ENCODE peak calls at places on chromosomes 16 and 17, in seven cellular contexts. One of them, this sample, is unnamed.

GRCh38 chr17:2701996-2702741 is 9.4 kb downstream of the CLUH start:
- DNase-seq in AG10803: no peak
- DNase-seq in stimulated activated CD4-positive, alpha-beta T cell treated with anti-CD3 and anti-CD28 coated beads, TNF-alpha, amount 100 ng/mL, for 24 hours: no peak
- DNase-seq in esophagus muscularis mucosa: no peak
- DNase-seq in NCI-H1105: no peak
- DNase-seq in CD8-positive, alpha-beta memory T cell: no peak
- DNase-seq in stimulated activated naive CD4-positive, alpha-beta T cell treated with Interleukin-2 at 50 U/mL for 16 hours: no peak
- DNase-seq in this sample: no peak

GRCh38 chr17:38329808-38330730 is 13.7 kb downstream of the GPR179 start:
- DNase-seq in NCI-H1105: no peak
- DNase-seq in stimulated activated naive CD4-positive, alpha-beta T cell treated with Interleukin-2 at 50 U/mL for 16 hours: no peak
- DNase-seq in AG10803: no peak
- DNase-seq in CD8-positive, alpha-beta memory T cell: no peak
- DNase-seq in esophagus muscularis mucosa: no peak
- DNase-seq in stimulated activated CD4-positive, alpha-beta T cell treated with anti-CD3 and anti-CD28 coated beads, TNF-alpha, amount 100 ng/mL, for 24 hours: no peak
- DNase-seq in this sample: no peak

GRCh38 chr17:56697190-56697589 is 103.7 kb downstream of the NOG start:
- DNase-seq in NCI-H1105: no peak
- DNase-seq in AG10803: peak; percentile 46
- DNase-seq in stimulated activated CD4-positive, alpha-beta T cell treated with anti-CD3 and anti-CD28 coated beads, TNF-alpha, amount 100 ng/mL, for 24 hours: no peak
- DNase-seq in CD8-positive, alpha-beta memory T cell: no peak
- DNase-seq in stimulated activated naive CD4-positive, alpha-beta T cell treated with Interleukin-2 at 50 U/mL for 16 hours: no peak
- DNase-seq in esophagus muscularis mucosa: no peak
- DNase-seq in this sample: no peak

GRCh38 chr17:59378621-59379194 is 47.3 kb downstream of the YPEL2 start:
- DNase-seq in CD8-positive, alpha-beta memory T cell: no peak
- DNase-seq in stimulated activated naive CD4-positive, alpha-beta T cell treated with Interleukin-2 at 50 U/mL for 16 hours: no peak
- DNase-seq in AG10803: peak; percentile 95
- DNase-seq in esophagus muscularis mucosa: no peak
- DNase-seq in stimulated activated CD4-positive, alpha-beta T cell treated with anti-CD3 and anti-CD28 coated beads, TNF-alpha, amount 100 ng/mL, for 24 hours: no peak
- DNase-seq in NCI-H1105: no peak
- DNase-seq in this sample: no peak

GRCh38 chr16:89162314-89162713 is 9.2 kb upstream of the CDH15 start:
- DNase-seq in stimulated activated CD4-positive, alpha-beta T cell treated with anti-CD3 and anti-CD28 coated beads, TNF-alpha, amount 100 ng/mL, for 24 hours: no peak
- DNase-seq in AG10803: no peak
- DNase-seq in CD8-positive, alpha-beta memory T cell: no peak
- DNase-seq in stimulated activated naive CD4-positive, alpha-beta T cell treated with Interleukin-2 at 50 U/mL for 16 hours: no peak
- DNase-seq in esophagus muscularis mucosa: no peak
- DNase-seq in NCI-H1105: no peak
- DNase-seq in this sample: no peak

GRCh38 chr16:4677994-4678393 is 15.4 kb upstream of the NUDT16L1 start:
- DNase-seq in CD8-positive, alpha-beta memory T cell: no peak
- DNase-seq in stimulated activated naive CD4-positive, alpha-beta T cell treated with Interleukin-2 at 50 U/mL for 16 hours: no peak
- DNase-seq in stimulated activated CD4-positive, alpha-beta T cell treated with anti-CD3 and anti-CD28 coated beads, TNF-alpha, amount 100 ng/mL, for 24 hours: no peak
- DNase-seq in NCI-H1105: no peak
- DNase-seq in AG10803: no peak
- DNase-seq in esophagus muscularis mucosa: no peak
- DNase-seq in this sample: no peak

GRCh38 chr17:64781394-64781793 is 119.3 kb upstream of the SMURF2 start:
- DNase-seq in AG10803: no peak
- DNase-seq in stimulated activated naive CD4-positive, alpha-beta T cell treated with Interleukin-2 at 50 U/mL for 16 hours: peak; percentile 38
- DNase-seq in esophagus muscularis mucosa: no peak
- DNase-seq in NCI-H1105: no peak
- DNase-seq in CD8-positive, alpha-beta memory T cell: peak; percentile 42
- DNase-seq in stimulated activated CD4-positive, alpha-beta T cell treated with anti-CD3 and anti-CD28 coated beads, TNF-alpha, amount 100 ng/mL, for 24 hours: peak; percentile 61
- DNase-seq in this sample: peak; percentile 78

GRCh38 chr16:14494396-14494795 is 135.7 kb downstream of the PARN start:
- DNase-seq in stimulated activated naive CD4-positive, alpha-beta T cell treated with Interleukin-2 at 50 U/mL for 16 hours: no peak
- DNase-seq in CD8-positive, alpha-beta memory T cell: no peak
- DNase-seq in stimulated activated CD4-positive, alpha-beta T cell treated with anti-CD3 and anti-CD28 coated beads, TNF-alpha, amount 100 ng/mL, for 24 hours: no peak
- DNase-seq in NCI-H1105: no peak
- DNase-seq in esophagus muscularis mucosa: peak; percentile 14
- DNase-seq in AG10803: no peak
- DNase-seq in this sample: no peak

GRCh38 chr17:64244165-64244564 is 18.9 kb downstream of the TEX2 start:
- DNase-seq in CD8-positive, alpha-beta memory T cell: no peak
- DNase-seq in stimulated activated CD4-positive, alpha-beta T cell treated with anti-CD3 and anti-CD28 coated beads, TNF-alpha, amount 100 ng/mL, for 24 hours: no peak
- DNase-seq in NCI-H1105: no peak
- DNase-seq in stimulated activated naive CD4-positive, alpha-beta T cell treated with Interleukin-2 at 50 U/mL for 16 hours: no peak
- DNase-seq in AG10803: peak; percentile 49
- DNase-seq in esophagus muscularis mucosa: no peak
- DNase-seq in this sample: no peak

GRCh38 chr16:8493885-8494487 is 96.3 kb downstream of the TMEM114 start:
- DNase-seq in stimulated activated naive CD4-positive, alpha-beta T cell treated with Interleukin-2 at 50 U/mL for 16 hours: no peak
- DNase-seq in CD8-positive, alpha-beta memory T cell: no peak
- DNase-seq in NCI-H1105: no peak
- DNase-seq in stimulated activated CD4-positive, alpha-beta T cell treated with anti-CD3 and anti-CD28 coated beads, TNF-alpha, amount 100 ng/mL, for 24 hours: no peak
- DNase-seq in esophagus muscularis mucosa: no peak
- DNase-seq in AG10803: no peak
- DNase-seq in this sample: no peak

GRCh38 chr17:76689859-76690258 is 20.9 kb downstream of the MXRA7 start:
- DNase-seq in stimulated activated CD4-positive, alpha-beta T cell treated with anti-CD3 and anti-CD28 coated beads, TNF-alpha, amount 100 ng/mL, for 24 hours: no peak
- DNase-seq in AG10803: no peak
- DNase-seq in esophagus muscularis mucosa: no peak
- DNase-seq in CD8-positive, alpha-beta memory T cell: no peak
- DNase-seq in NCI-H1105: no peak
- DNase-seq in stimulated activated naive CD4-positive, alpha-beta T cell treated with Interleukin-2 at 50 U/mL for 16 hours: no peak
- DNase-seq in this sample: no peak

GRCh38 chr17:57080708-57081107 is 4.3 kb upstream of the AKAP1 start:
- DNase-seq in esophagus muscularis mucosa: no peak
- DNase-seq in stimulated activated CD4-positive, alpha-beta T cell treated with anti-CD3 and anti-CD28 coated beads, TNF-alpha, amount 100 ng/mL, for 24 hours: no peak
- DNase-seq in stimulated activated naive CD4-positive, alpha-beta T cell treated with Interleukin-2 at 50 U/mL for 16 hours: no peak
- DNase-seq in AG10803: no peak
- DNase-seq in NCI-H1105: no peak
- DNase-seq in CD8-positive, alpha-beta memory T cell: no peak
- DNase-seq in this sample: no peak

GRCh38 chr17:83160443-83161297 is 81.3 kb downstream of the METRNL start:
- DNase-seq in CD8-positive, alpha-beta memory T cell: no peak
- DNase-seq in AG10803: no peak
- DNase-seq in esophagus muscularis mucosa: peak; percentile 74
- DNase-seq in NCI-H1105: no peak
- DNase-seq in stimulated activated CD4-positive, alpha-beta T cell treated with anti-CD3 and anti-CD28 coated beads, TNF-alpha, amount 100 ng/mL, for 24 hours: no peak
- DNase-seq in stimulated activated naive CD4-positive, alpha-beta T cell treated with Interleukin-2 at 50 U/mL for 16 hours: no peak
- DNase-seq in this sample: no peak

GRCh38 chr17:30864636-30865035 is 32.9 kb downstream of the ATAD5 start:
- DNase-seq in stimulated activated CD4-positive, alpha-beta T cell treated with anti-CD3 and anti-CD28 coated beads, TNF-alpha, amount 100 ng/mL, for 24 hours: no peak
- DNase-seq in CD8-positive, alpha-beta memory T cell: no peak
- DNase-seq in AG10803: no peak
- DNase-seq in esophagus muscularis mucosa: no peak
- DNase-seq in stimulated activated naive CD4-positive, alpha-beta T cell treated with Interleukin-2 at 50 U/mL for 16 hours: no peak
- DNase-seq in NCI-H1105: no peak
- DNase-seq in this sample: no peak

GRCh38 chr16:14196539-14196938 is 125.4 kb downstream of the MRTFB start:
- DNase-seq in CD8-positive, alpha-beta memory T cell: no peak
- DNase-seq in esophagus muscularis mucosa: no peak
- DNase-seq in stimulated activated CD4-positive, alpha-beta T cell treated with anti-CD3 and anti-CD28 coated beads, TNF-alpha, amount 100 ng/mL, for 24 hours: no peak
- DNase-seq in NCI-H1105: no peak
- DNase-seq in stimulated activated naive CD4-positive, alpha-beta T cell treated with Interleukin-2 at 50 U/mL for 16 hours: no peak
- DNase-seq in AG10803: no peak
- DNase-seq in this sample: no peak

GRCh38 chr16:12062343-12063003 is 85.9 kb downstream of the SNX29 start:
- DNase-seq in esophagus muscularis mucosa: peak; percentile 96
- DNase-seq in stimulated activated CD4-positive, alpha-beta T cell treated with anti-CD3 and anti-CD28 coated beads, TNF-alpha, amount 100 ng/mL, for 24 hours: no peak
- DNase-seq in NCI-H1105: no peak
- DNase-seq in stimulated activated naive CD4-positive, alpha-beta T cell treated with Interleukin-2 at 50 U/mL for 16 hours: no peak
- DNase-seq in CD8-positive, alpha-beta memory T cell: no peak
- DNase-seq in AG10803: peak; percentile 97
- DNase-seq in this sample: no peak

This sample was measured in GDM1.